ENCODE peak calls at places on chromosomes 12 and 14, in five cellular contexts. Z, K, Y, T and M are unnamed samples.
A peak's percentile ranks its signal among the peaks of the same experiment; 100 is the strongest.

GRCh38 chr12:23039834-23040233 is 414.9 kb downstream of the ETNK1 start:
- DNase-seq in Y (no peak), T (no peak), K (no peak), Z (no peak), M (no peak)

GRCh38 chr12:69884386-69884785 is 59.4 kb downstream of the MYRFL start:
- DNase-seq in K (no peak), Y (no peak), T (no peak), Z (no peak), M (no peak)

GRCh38 chr14:63770187-63770807 is 42.4 kb upstream of the SGPP1 start:
- DNase-seq in Y (peak; percentile 57), T (no peak), K (no peak), Z (no peak), M (peak; percentile 36)

GRCh38 chr14:30889244-30889594 is 14.9 kb downstream of the COCH start:
- DNase-seq in Y (no peak), K (no peak), Z (no peak), T (no peak), M (no peak)

GRCh38 chr14:92439551-92440344 is 73.8 kb upstream of the RIN3 start:
- DNase-seq in Z (no peak), Y (no peak), K (no peak), T (no peak), M (no peak)

GRCh38 chr12:102757154-102757873 is 159.7 kb downstream of the PAH start:
- DNase-seq in Z (no peak), Y (no peak), K (no peak), T (no peak), M (no peak)

GRCh38 chr12:27226319-27226984 is 17.6 kb upstream of the STK38L start:
- DNase-seq in Z (no peak), K (no peak), Y (peak; percentile 15), T (no peak), M (no peak)

GRCh38 chr14:30340495-30340894 is 218.5 kb upstream of the G2E3 start:
- DNase-seq in T (no peak), Z (no peak), K (no peak), Y (no peak), M (no peak)

GRCh38 chr14:51283402-51283825 is 43.4 kb downstream of the TMX1 start:
- DNase-seq in Y (peak; percentile 74), K (peak; percentile 40), T (no peak), Z (no peak), M (peak; percentile 36)

GRCh38 chr14:68957688-68958248 is 21.3 kb downstream of the ACTN1 start:
- DNase-seq in K (no peak), T (no peak), Z (no peak), Y (no peak), M (no peak)

DNA sequence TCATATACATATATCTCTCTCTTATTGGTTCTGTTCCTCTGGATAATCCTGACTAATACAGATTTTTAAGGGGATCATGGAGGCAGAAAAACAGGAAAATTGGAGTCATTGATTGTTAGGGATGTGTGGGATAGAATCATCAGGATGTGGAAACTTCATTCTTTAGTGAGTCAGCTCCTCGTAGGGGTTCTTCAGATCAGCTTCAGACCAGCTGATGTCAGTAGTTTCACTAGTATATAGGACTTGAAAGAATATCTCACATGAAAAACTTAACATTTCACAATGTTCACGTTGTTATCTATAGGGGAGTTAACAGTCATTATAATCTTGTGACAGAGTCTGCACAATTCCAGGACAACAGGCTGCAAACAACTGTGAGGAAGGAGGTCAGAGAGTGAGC is 102.8 kb downstream of the RASSF9 start:
- DNase-seq in K (no peak), Y (no peak), Z (no peak), T (no peak), M (no peak)
- TF ChIP-seq SIN3A in K (no peak), Y (no peak), Z (no peak), T (no peak), M (no peak)

GRCh38 chr12:66279127-66279712 is 23.1 kb upstream of the HELB start:
- DNase-seq in Z (no peak), Y (peak; percentile 27), K (peak; percentile 16), T (no peak), M (peak; percentile 33)
- TF ChIP-seq CTCF in Z (peak; percentile 50), Y (peak; percentile 63), K (peak; percentile 54), T (peak; percentile 77), M (peak; percentile 81)

GRCh38 chr12:43758728-43759563 is at the start of the genes IRAK4 and PUS7L:
- DNase-seq in K (peak; percentile 95), T (peak; percentile 90), Z (peak; percentile 87), Y (peak; percentile 97), M (peak; percentile 96)

GRCh38 chr12:43761535-43761934 is 2.8 kb downstream of the IRAK4 start:
- DNase-seq in K (peak; percentile 11), Y (no peak), Z (no peak), T (no peak), M (no peak)

GRCh38 chr12:43754015-43754414 is 4.6 kb downstream of the PUS7L start:
- DNase-seq in K (no peak), Y (no peak), Z (no peak), T (no peak), M (no peak)

GRCh38 chr12:43760396-43760795 is 1.6 kb downstream of the IRAK4 start:
- DNase-seq in Y (no peak), K (no peak), T (no peak), Z (no peak), M (no peak)

DNA sequence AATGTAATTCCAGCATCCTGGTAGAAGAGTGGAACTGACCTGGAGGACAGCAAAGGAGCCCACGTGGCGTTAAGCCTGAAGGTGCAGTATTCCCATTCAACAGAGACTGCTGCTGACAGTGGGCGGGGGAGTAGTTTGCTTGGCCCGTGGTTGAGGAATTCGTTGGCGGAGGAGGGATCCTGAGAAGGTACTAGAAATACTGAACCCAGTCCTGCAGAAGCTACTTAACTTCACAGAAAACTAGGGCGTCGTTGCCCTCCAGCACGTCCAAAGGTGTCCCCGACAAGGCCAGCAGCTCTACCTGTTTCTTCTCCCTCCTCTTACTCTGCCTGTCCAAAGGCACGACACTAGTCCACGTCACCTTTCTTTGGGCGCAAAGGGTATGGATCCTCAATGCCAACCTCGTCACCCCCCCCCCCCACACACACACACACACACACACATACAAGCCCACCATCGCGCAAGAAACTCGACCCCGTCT is 303 bp downstream of the PUS7L start:
- DNase-seq in Y (peak; percentile 37), K (peak; percentile 56), Z (peak; percentile 17), T (peak; percentile 56), M (no peak)
- TF ChIP-seq CEBPB in Y (no peak), K (no peak), Z (no peak), T (no peak), M (no peak)

GRCh38 chr12:90237841-90238240 is 529.2 kb upstream of the ATP2B1 start:
- DNase-seq in Z (no peak), T (no peak), K (no peak), Y (no peak), M (no peak)

GRCh38 chr12:90235642-90236041 is 527.0 kb upstream of the ATP2B1 start:
- DNase-seq in Y (no peak), T (no peak), K (no peak), Z (no peak), M (no peak)

GRCh38 chr12:90233168-90234100 is 524.8 kb upstream of the ATP2B1 start:
- DNase-seq in Z (no peak), K (no peak), T (no peak), Y (no peak), M (no peak)

GRCh38 chr12:90238872-90239271 is 530.2 kb upstream of the ATP2B1 start:
- DNase-seq in T (no peak), Y (no peak), Z (no peak), K (no peak), M (no peak)

GRCh38 chr12:90234455-90234854 is 525.8 kb upstream of the ATP2B1 start:
- DNase-seq in Z (no peak), K (no peak), T (no peak), Y (no peak), M (no peak)
- TF ChIP-seq SIN3A in Z (no peak), K (no peak), T (no peak), Y (no peak), M (no peak)